ENCODE peak calls at places on chromosomes 5 and 9, in seven cellular contexts. W, C, Z, V, T, G and P are unnamed samples.

GRCh38 chr9:115109486-115109885 is 8.5 kb downstream of the TNC start:
- DNase-seq in Z (peak; percentile 73), T (no peak), W (peak; percentile 68), C (no peak), G (no peak), V (no peak), P (no peak)

GRCh38 chr5:104793031-104793430 is 1230.4 kb upstream of the NUDT12 start:
- DNase-seq in V (no peak), W (no peak), Z (no peak), G (no peak), C (no peak), T (no peak), P (no peak)

GRCh38 chr5:60852940-60853339 is 8.9 kb upstream of the ELOVL7 start:
- DNase-seq in C (no peak), G (no peak), W (no peak), Z (no peak), V (no peak), T (no peak), P (no peak)

GRCh38 chr5:55456216-55456895 is 78.4 kb downstream of the PLPP1 start:
- DNase-seq in C (no peak), W (peak; percentile 36), G (no peak), T (no peak), Z (peak; percentile 47), V (no peak), P (no peak)

GRCh38 chr9:110329676-110330235 is 7.9 kb downstream of the TXNDC8 start:
- DNase-seq in G (no peak), Z (no peak), T (peak; percentile 80), V (no peak), C (peak; percentile 13), W (no peak), P (peak; percentile 27)

GRCh38 chr9:86997158-86997557 is 49.9 kb upstream of the GAS1 start:
- DNase-seq in T (no peak), G (no peak), V (no peak), W (no peak), Z (no peak), C (no peak), P (no peak)

GRCh38 chr9:121779381-121780117 is 128.1 kb downstream of the DAB2IP start:
- DNase-seq in V (no peak), Z (no peak), G (peak; percentile 54), T (no peak), C (no peak), W (no peak), P (no peak)

GRCh38 chr9:8659121-8659520 is 859.5 kb upstream of the DMAC1 start:
- DNase-seq in Z (no peak), W (no peak), V (no peak), C (no peak), G (no peak), T (no peak), P (no peak)

GRCh38 chr5:35339616-35340100 is 109.4 kb upstream of the PRLR start:
- DNase-seq in W (no peak), V (no peak), C (no peak), T (no peak), G (no peak), Z (no peak), P (no peak)

GRCh38 chr5:91155238-91155637 is 227.9 kb downstream of the ARRDC3 start:
- DNase-seq in C (no peak), Z (no peak), G (no peak), V (no peak), T (no peak), W (no peak), P (no peak)

GRCh38 chr5:1347571-1347970 is 2.7 kb upstream of the CLPTM1L start:
- DNase-seq in Z (no peak), C (no peak), W (no peak), T (no peak), G (no peak), V (no peak), P (no peak)

GRCh38 chr5:179153921-179154345 is 93.8 kb downstream of the ZNF354C start:
- DNase-seq in V (no peak), G (no peak), Z (no peak), C (no peak), T (no peak), W (no peak), P (no peak)

GRCh38 chr5:139985733-139986132 is 57.4 kb downstream of the NRG2 start:
- DNase-seq in V (no peak), T (no peak), C (peak; percentile 36), Z (peak; percentile 98), G (peak; percentile 44), W (peak; percentile 41), P (no peak)

GRCh38 chr9:128216781-128217553 is 13.8 kb downstream of the DNM1 start:
- DNase-seq in T (no peak), Z (no peak), G (no peak), V (no peak), W (no peak), C (no peak), P (no peak)

GRCh38 chr5:34571380-34572041 is 84.6 kb upstream of the RAI14 start:
- DNase-seq in V (no peak), T (no peak), W (peak; percentile 84), G (no peak), Z (peak; percentile 16), C (no peak), P (no peak)

GRCh38 chr9:126692041-126692758 is 78.5 kb downstream of the LMX1B start:
- DNase-seq in C (no peak), T (no peak), G (no peak), Z (no peak), V (no peak), W (no peak), P (no peak)

GRCh38 chr5:97764700-97765099 is 581.7 kb upstream of the RIOK2 start:
- DNase-seq in Z (peak; percentile 61), W (peak; percentile 59), C (no peak), T (no peak), V (no peak), G (no peak), P (no peak)

GRCh38 chr5:93890657-93891056 is 149.3 kb upstream of the POU5F2 start:
- DNase-seq in T (peak; percentile 27), C (no peak), Z (no peak), W (peak; percentile 41), G (no peak), V (no peak), P (no peak)

GRCh38 chr9:30697958-30698357 is 1686.5 kb upstream of the ACO1 start:
- DNase-seq in C (no peak), T (no peak), V (no peak), Z (no peak), W (no peak), G (no peak), P (no peak)

GRCh38 chr9:133527444-133527920 is 2.7 kb upstream of the MYMK start:
- DNase-seq in Z (no peak), T (no peak), W (peak; percentile 31), V (no peak), C (no peak), G (peak; percentile 73), P (no peak)

GRCh38 chr9:92759990-92760893 is 4.4 kb downstream of the BICD2 start:
- DNase-seq in V (no peak), Z (no peak), C (no peak), W (no peak), T (no peak), G (peak; percentile 80), P (peak; percentile 91)

GRCh38 chr5:124902097-124902821 is 155.8 kb upstream of the ZNF608 start:
- DNase-seq in T (no peak), W (peak; percentile 61), C (peak; percentile 84), Z (no peak), G (no peak), V (no peak), P (no peak)

GRCh38 chr9:129161534-129161837 is 16.6 kb downstream of the IER5L start:
- DNase-seq in Z (no peak), T (no peak), W (no peak), V (no peak), G (no peak), C (no peak), P (no peak)

GRCh38 chr9:94946256-94946655 is 219.8 kb downstream of the AOPEP start:
- DNase-seq in T (no peak), C (no peak), Z (no peak), W (no peak), V (no peak), G (no peak), P (no peak)

GRCh38 chr9:123033864-123034598 is 564 bp downstream of the GPR21 start:
- DNase-seq in C (no peak), T (no peak), G (no peak), Z (no peak), V (no peak), W (no peak), P (no peak)

GRCh38 chr9:35954942-35955546 is 2.9 kb downstream of the OR2S2 start:
- DNase-seq in V (peak; percentile 26), Z (peak; percentile 63), W (peak; percentile 92), G (peak; percentile 54), T (peak; percentile 71), C (peak; percentile 70), P (peak; percentile 65)